ENCODE peak calls at places on chromosomes 2 and 18, in five cellular contexts. One of them, this sample, is unnamed.

GRCh38 chr2:182324665-182325064 is 102.2 kb downstream of the PDE1A start:
- DNase-seq in A549: peak; percentile 26
- DNase-seq in K562: no peak
- DNase-seq in suprapubic skin: no peak
- DNase-seq in sigmoid colon: no peak
- DNase-seq in this sample: no peak

GRCh38 chr18:46452820-46453219 is 204.2 kb downstream of the LOXHD1 start:
- DNase-seq in suprapubic skin: no peak
- DNase-seq in K562: no peak
- DNase-seq in sigmoid colon: no peak
- DNase-seq in A549: no peak
- DNase-seq in this sample: no peak

GRCh38 chr18:42977982-42978595 is 137.4 kb downstream of the RIT2 start:
- DNase-seq in sigmoid colon: no peak
- DNase-seq in suprapubic skin: no peak
- DNase-seq in A549: no peak
- DNase-seq in K562: no peak
- DNase-seq in this sample: no peak

GRCh38 chr18:65659912-65660311 is 90.9 kb upstream of the CDH7 start:
- DNase-seq in sigmoid colon: no peak
- DNase-seq in suprapubic skin: no peak
- DNase-seq in K562: no peak
- DNase-seq in A549: peak; percentile 2
- DNase-seq in this sample: no peak

GRCh38 chr2:56580242-56580641 is 396.5 kb downstream of the CCDC85A start:
- DNase-seq in sigmoid colon: no peak
- DNase-seq in suprapubic skin: no peak
- DNase-seq in A549: no peak
- DNase-seq in K562: no peak
- DNase-seq in this sample: no peak

GRCh38 chr18:49591775-49592174 is 29.9 kb downstream of the LIPG start:
- DNase-seq in sigmoid colon: no peak
- DNase-seq in suprapubic skin: no peak
- DNase-seq in K562: no peak
- DNase-seq in A549: no peak
- DNase-seq in this sample: no peak

GRCh38 chr2:46034535-46034934 is 262.7 kb upstream of the EPAS1 start:
- DNase-seq in A549: no peak
- DNase-seq in suprapubic skin: no peak
- DNase-seq in sigmoid colon: no peak
- DNase-seq in K562: no peak
- DNase-seq in this sample: no peak

GRCh38 chr2:24349097-24349496 is 11.2 kb downstream of the ITSN2 start:
- DNase-seq in sigmoid colon: no peak
- DNase-seq in K562: no peak
- DNase-seq in A549: no peak
- DNase-seq in suprapubic skin: no peak
- DNase-seq in this sample: no peak

GRCh38 chr2:234977228-234977679 is 25.4 kb downstream of the SH3BP4 start:
- DNase-seq in A549: no peak
- DNase-seq in K562: no peak
- DNase-seq in suprapubic skin: no peak
- DNase-seq in sigmoid colon: no peak
- DNase-seq in this sample: no peak

GRCh38 chr2:109663721-109664120 is 49.6 kb downstream of the SOWAHC start:
- DNase-seq in K562: no peak
- DNase-seq in suprapubic skin: no peak
- DNase-seq in A549: no peak
- DNase-seq in sigmoid colon: peak; percentile 83
- DNase-seq in this sample: no peak

GRCh38 chr2:210195066-210195852 is 24.1 kb upstream of the KANSL1L start:
- DNase-seq in sigmoid colon: peak; percentile 54
- DNase-seq in K562: peak; percentile 12
- DNase-seq in A549: peak; percentile 57
- DNase-seq in suprapubic skin: no peak
- DNase-seq in this sample: no peak

DNA sequence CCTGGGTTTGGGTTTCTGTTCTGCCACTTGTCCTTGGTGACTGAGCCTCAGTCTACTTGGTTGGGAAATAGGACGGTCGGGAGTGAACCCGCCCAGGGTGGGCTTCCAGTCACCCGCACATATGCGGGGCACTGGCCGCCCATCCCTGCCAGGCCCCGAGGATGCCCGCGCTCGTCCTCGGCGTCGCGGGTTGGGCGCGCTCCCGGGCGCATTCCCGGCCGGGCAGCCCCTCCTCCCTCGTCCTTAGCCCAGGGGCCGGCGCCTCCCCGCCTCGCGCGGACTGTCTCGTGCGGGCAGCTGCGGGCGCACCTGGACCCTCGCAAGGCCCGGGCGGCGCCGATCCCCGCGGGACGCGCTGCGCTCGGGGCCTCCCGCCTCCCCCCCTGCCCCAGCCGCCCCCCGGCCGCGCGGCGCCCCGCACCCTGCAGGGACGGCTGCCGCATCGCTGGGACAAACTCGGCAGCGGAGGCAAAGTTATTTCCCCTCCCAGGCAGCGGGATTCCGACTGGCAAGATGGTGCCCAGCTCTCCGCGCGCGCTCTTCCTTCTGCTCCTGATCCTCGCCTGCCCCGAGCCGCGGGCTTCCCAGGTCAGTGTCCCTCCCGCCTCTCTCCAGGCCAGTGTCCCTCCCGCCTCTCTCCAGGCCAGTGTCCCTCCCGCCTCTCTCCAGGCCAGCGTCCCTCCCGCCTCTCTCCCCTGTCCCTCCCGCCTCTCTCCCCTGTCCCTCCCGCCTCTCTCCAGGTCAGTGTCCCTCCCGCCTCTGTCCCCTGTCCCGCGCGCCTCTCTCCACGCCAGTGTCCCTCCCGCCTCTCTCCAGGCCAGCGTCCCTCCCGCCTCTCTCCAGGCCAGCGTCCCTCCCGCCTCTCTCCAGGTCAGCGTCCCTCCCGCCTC is at the start of gene FBLN7:
- DNase-seq in A549: no peak
- DNase-seq in suprapubic skin: no peak
- DNase-seq in sigmoid colon: no peak
- DNase-seq in K562: no peak
- DNase-seq in this sample: no peak
- TF ChIP-seq POLR2A in A549: no peak
- TF ChIP-seq POLR2A in suprapubic skin: no peak
- TF ChIP-seq POLR2A in sigmoid colon: no peak
- TF ChIP-seq POLR2A in K562: no peak
- TF ChIP-seq POLR2A in this sample: no peak

GRCh38 chr18:22219568-22220355 is 50.4 kb downstream of the GATA6 start:
- DNase-seq in K562: no peak
- DNase-seq in A549: no peak
- DNase-seq in suprapubic skin: no peak
- DNase-seq in sigmoid colon: no peak
- DNase-seq in this sample: no peak
- TF ChIP-seq EP300 in K562: no peak
- TF ChIP-seq EP300 in A549: no peak
- TF ChIP-seq EP300 in suprapubic skin: no peak
- TF ChIP-seq EP300 in sigmoid colon: no peak
- TF ChIP-seq EP300 in this sample: no peak

DNA sequence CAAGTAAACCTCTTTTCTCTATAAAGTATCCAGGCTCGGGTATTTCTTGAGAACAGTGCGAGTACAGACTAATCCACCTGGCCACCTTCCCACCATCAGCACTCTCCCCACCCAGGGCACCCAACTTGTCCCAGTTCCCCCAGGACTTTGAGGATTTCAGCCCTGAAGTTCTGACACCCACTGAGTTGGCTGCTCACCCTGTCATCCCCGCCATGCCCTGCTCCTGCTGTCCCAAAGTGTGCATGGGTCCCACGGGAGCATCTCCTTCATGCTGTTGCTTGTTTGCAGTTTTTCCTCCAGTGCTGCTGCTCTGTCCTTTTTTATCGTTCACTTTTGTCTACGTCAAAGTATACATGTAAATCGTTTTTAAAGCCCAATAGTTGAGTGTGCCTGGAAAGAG is 273.9 kb downstream of the PHLPP1 start:
- DNase-seq in sigmoid colon: no peak
- DNase-seq in A549: no peak
- DNase-seq in K562: no peak
- DNase-seq in suprapubic skin: no peak
- DNase-seq in this sample: no peak
- TF ChIP-seq POLR2A in sigmoid colon: no peak
- TF ChIP-seq POLR2A in A549: no peak
- TF ChIP-seq POLR2A in K562: no peak
- TF ChIP-seq POLR2A in suprapubic skin: no peak
- TF ChIP-seq POLR2A in this sample: no peak

GRCh38 chr2:38180754-38181153 is 104.8 kb upstream of the CYP1B1 start:
- DNase-seq in suprapubic skin: no peak
- DNase-seq in sigmoid colon: no peak
- DNase-seq in A549: no peak
- DNase-seq in K562: no peak
- DNase-seq in this sample: no peak

GRCh38 chr2:38181802-38182517 is 106.0 kb upstream of the CYP1B1 start:
- DNase-seq in sigmoid colon: no peak
- DNase-seq in K562: no peak
- DNase-seq in suprapubic skin: no peak
- DNase-seq in A549: no peak
- DNase-seq in this sample: no peak

GRCh38 chr2:38187416-38188127 is 111.6 kb upstream of the CYP1B1 start:
- DNase-seq in sigmoid colon: peak; percentile 95
- DNase-seq in K562: no peak
- DNase-seq in A549: no peak
- DNase-seq in suprapubic skin: peak; percentile 88
- DNase-seq in this sample: peak; percentile 81

GRCh38 chr2:38182518-38183013 is 106.6 kb upstream of the CYP1B1 start:
- DNase-seq in sigmoid colon: no peak
- DNase-seq in A549: no peak
- DNase-seq in K562: no peak
- DNase-seq in suprapubic skin: no peak
- DNase-seq in this sample: no peak

GRCh38 chr2:38184964-38185603 is 109.1 kb upstream of the CYP1B1 start:
- DNase-seq in sigmoid colon: no peak
- DNase-seq in suprapubic skin: no peak
- DNase-seq in K562: no peak
- DNase-seq in A549: no peak
- DNase-seq in this sample: no peak
- TF ChIP-seq EP300 in sigmoid colon: no peak
- TF ChIP-seq EP300 in suprapubic skin: no peak
- TF ChIP-seq EP300 in K562: no peak
- TF ChIP-seq EP300 in A549: no peak
- TF ChIP-seq EP300 in this sample: no peak

GRCh38 chr2:75569546-75569945 is 8.8 kb upstream of the EVA1A start:
- DNase-seq in K562: no peak
- DNase-seq in suprapubic skin: no peak
- DNase-seq in sigmoid colon: no peak
- DNase-seq in A549: no peak
- DNase-seq in this sample: no peak

GRCh38 chr2:75571730-75572430 is 11.1 kb upstream of the EVA1A start:
- DNase-seq in K562: no peak
- DNase-seq in A549: no peak
- DNase-seq in sigmoid colon: no peak
- DNase-seq in suprapubic skin: no peak
- DNase-seq in this sample: no peak

GRCh38 chr2:75570024-75570947 is 9.5 kb upstream of the EVA1A start:
- DNase-seq in sigmoid colon: no peak
- DNase-seq in A549: no peak
- DNase-seq in suprapubic skin: no peak
- DNase-seq in K562: no peak
- DNase-seq in this sample: no peak

GRCh38 chr2:75573145-75573878 is 12.6 kb upstream of the EVA1A start:
- DNase-seq in A549: no peak
- DNase-seq in suprapubic skin: no peak
- DNase-seq in sigmoid colon: no peak
- DNase-seq in K562: no peak
- DNase-seq in this sample: no peak

DNA sequence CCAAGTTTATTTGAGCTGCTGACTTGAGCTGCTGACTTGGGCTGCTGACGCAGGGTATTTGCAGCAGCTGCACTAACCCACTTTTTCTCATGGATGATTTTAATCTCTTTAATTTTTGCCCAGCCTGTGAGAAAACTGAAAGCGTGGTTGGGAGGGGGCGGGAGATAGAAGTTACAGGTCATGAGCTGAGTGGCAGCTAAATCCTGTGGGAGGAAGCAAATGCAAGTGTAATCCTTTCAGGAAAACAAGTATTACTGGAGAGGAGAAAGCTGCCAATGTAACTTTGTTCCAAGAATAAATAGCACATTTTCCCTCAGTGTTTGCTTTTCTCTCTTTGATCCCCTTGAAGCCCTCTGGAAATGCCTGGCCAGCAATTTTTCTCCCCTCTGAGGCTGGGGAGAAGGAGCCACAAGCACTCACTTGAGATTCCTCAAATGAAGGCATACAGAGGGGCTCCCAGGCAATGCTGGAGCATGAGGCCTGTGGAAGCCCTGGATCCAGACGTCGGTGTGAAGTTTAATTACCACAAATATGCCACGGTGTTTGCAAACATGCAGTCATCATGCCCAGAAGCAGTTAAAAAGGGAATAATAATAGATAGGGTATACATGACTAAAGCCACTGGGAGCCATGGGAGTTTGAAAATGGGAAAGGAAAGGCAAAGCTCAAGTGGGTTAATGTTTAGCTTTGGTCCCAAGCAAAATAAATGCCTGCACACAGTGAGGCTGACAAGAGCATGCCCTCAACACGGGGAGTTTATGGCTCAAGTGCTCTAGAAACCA is 10.4 kb upstream of the EVA1A start:
- DNase-seq in suprapubic skin: no peak
- DNase-seq in sigmoid colon: no peak
- DNase-seq in K562: no peak
- DNase-seq in A549: no peak
- DNase-seq in this sample: no peak
- TF ChIP-seq POLR2A in suprapubic skin: no peak
- TF ChIP-seq POLR2A in sigmoid colon: no peak
- TF ChIP-seq POLR2A in K562: no peak
- TF ChIP-seq POLR2A in A549: no peak
- TF ChIP-seq POLR2A in this sample: no peak

GRCh38 chr18:321839-322467 is 54.1 kb upstream of the THOC1 start:
- DNase-seq in sigmoid colon: no peak
- DNase-seq in A549: no peak
- DNase-seq in suprapubic skin: no peak
- DNase-seq in K562: no peak
- DNase-seq in this sample: no peak
- TF ChIP-seq EP300 in sigmoid colon: no peak
- TF ChIP-seq EP300 in A549: no peak
- TF ChIP-seq EP300 in suprapubic skin: no peak
- TF ChIP-seq EP300 in K562: no peak
- TF ChIP-seq EP300 in this sample: no peak

DNA sequence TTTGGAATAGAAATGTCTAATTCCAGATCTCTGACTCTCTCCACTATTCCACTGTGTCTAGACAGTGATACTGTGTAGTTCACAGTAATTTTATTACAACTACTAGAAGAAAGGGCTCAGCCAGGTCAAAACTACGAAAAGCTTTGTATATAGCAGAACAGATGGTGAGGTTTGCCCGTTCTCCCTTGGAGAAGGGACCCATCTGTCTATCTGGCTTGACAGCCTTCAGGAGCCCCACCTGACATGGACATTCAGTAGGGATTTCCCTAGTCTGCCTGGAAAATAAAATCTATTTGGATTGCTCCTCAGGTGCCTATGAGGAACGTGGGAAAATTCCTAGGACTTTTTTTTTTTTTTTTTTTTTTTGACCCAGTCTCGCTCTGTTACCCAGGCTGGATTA is 435.4 kb downstream of the NRXN1 start:
- DNase-seq in A549: no peak
- DNase-seq in suprapubic skin: no peak
- DNase-seq in sigmoid colon: no peak
- DNase-seq in K562: no peak
- DNase-seq in this sample: no peak
- TF ChIP-seq POLR2A in A549: no peak
- TF ChIP-seq POLR2A in suprapubic skin: no peak
- TF ChIP-seq POLR2A in sigmoid colon: no peak
- TF ChIP-seq POLR2A in K562: no peak
- TF ChIP-seq POLR2A in this sample: no peak